ENCODE peak calls at places on chromosomes 6 and 20, in eight cellular contexts. I is OCI-LY7, W is BE2C, D is hepatocyte, Y is iPS DF 6.9, K is stomach, V is neuronal stem cell, S is HCT116. B is an unnamed sample. For H3K4me1, the result is how much of the 10 kb centered on the place peaks cover.

GRCh38 chr20:37565134-37565811 is 37.6 kb upstream of the BLCAP start:
- DNase-seq in I (no peak), W (peak), D (no peak), Y (no peak), K (no peak), V (peak), S (no peak), B (no peak)

GRCh38 chr20:38275815-38276550 is 15.4 kb upstream of the KIAA1755 start:
- DNase-seq in I (no peak), W (no peak), D (no peak), Y (no peak), K (no peak), V (no peak), S (no peak), B (no peak)

GRCh38 chr20:25196701-25197120 is 1.2 kb downstream of the ENTPD6 start:
- DNase-seq in I (no peak), W (no peak), D (no peak), Y (no peak), K (no peak), V (no peak), S (no peak), B (no peak)

GRCh38 chr6:75128881-75129570 is 76.8 kb downstream of the COL12A1 start:
- DNase-seq in I (no peak), W (no peak), D (no peak), Y (no peak), K (no peak), V (no peak), S (no peak), B (no peak)

GRCh38 chr6:170147056-170147787 is 143.7 kb downstream of the DLL1 start:
- DNase-seq in I (no peak), W (peak), D (no peak), Y (no peak), K (no peak), V (no peak), S (no peak), B (no peak)

GRCh38 chr6:36378243-36378920 is 9.1 kb downstream of the ETV7 start:
- DNase-seq in I (no peak), W (no peak), D (no peak), Y (no peak), K (no peak), V (no peak), S (no peak), B (no peak)

GRCh38 chr6:49336514-49337131 is 126.4 kb downstream of the MMUT start:
- DNase-seq in I (peak), W (peak), D (peak), Y (no peak), K (peak), V (no peak), S (no peak), B (no peak)

GRCh38 chr6:34181903-34182302 is 36.0 kb upstream of the GRM4 start:
- DNase-seq in I (no peak), W (no peak), D (no peak), Y (no peak), K (peak), V (no peak), S (no peak), B (no peak)

GRCh38 chr6:42745083-42745637 is 743 bp downstream of the TBCC start:
- DNase-seq in I (peak), W (peak), D (no peak), Y (no peak), K (peak), V (peak), S (no peak), B (peak)

GRCh38 chr20:973785-974194 is 28.3 kb downstream of the RSPO4 start:
- DNase-seq in I (peak), W (no peak), D (peak), Y (peak), K (no peak), V (no peak), S (peak), B (peak)

GRCh38 chr6:33160728-33161323 is 31.4 kb downstream of the COL11A2 start:
- DNase-seq in I (no peak), W (no peak), D (peak), Y (no peak), K (peak), V (no peak), S (peak), B (peak)

GRCh38 chr6:110090876-110091275 is 88.6 kb downstream of the WASF1 start:
- DNase-seq in I (no peak), W (no peak), D (no peak), Y (no peak), K (no peak), V (no peak), S (no peak), B (no peak)

GRCh38 chr6:160139420-160139851 is 17.8 kb downstream of the SLC22A1 start:
- DNase-seq in I (no peak), W (no peak), D (peak), Y (no peak), K (no peak), V (no peak), S (no peak), B (no peak)

GRCh38 chr6:25054469-25054868 is 118.7 kb upstream of the RIPOR2 start:
- DNase-seq in I (no peak), W (no peak), D (no peak), Y (no peak), K (no peak), V (no peak), S (no peak), B (no peak)

GRCh38 chr6:68235192-68235812 is 399.8 kb upstream of the ADGRB3 start:
- DNase-seq in I (no peak), W (no peak), D (no peak), Y (no peak), K (no peak), V (no peak), S (no peak), B (no peak)

GRCh38 chr20:38460040-38460623 is 12.5 kb upstream of the RALGAPB start:
- DNase-seq in I (no peak), W (peak), D (peak), Y (no peak), K (no peak), V (no peak), S (peak), B (peak)

GRCh38 chr6:13924146-13924948 is 405 bp upstream of the RNF182 start:
- DNase-seq in I (no peak), W (peak), D (peak), Y (peak), K (peak), V (peak), S (no peak), B (peak)

GRCh38 chr6:136426627-136427377 is 123.4 kb downstream of the MAP7 start:
- DNase-seq in I (no peak), W (peak), D (no peak), Y (no peak), K (no peak), V (no peak), S (no peak), B (no peak)

GRCh38 chr6:123803456-123803861 is 206 bp upstream of the NKAIN2 start:
- DNase-seq in I (no peak), W (no peak), D (no peak), Y (no peak), K (no peak), V (peak), S (no peak), B (no peak)

GRCh38 chr6:85416766-85417165 is 33.1 kb upstream of the NT5E start:
- DNase-seq in I (no peak), W (no peak), D (no peak), Y (no peak), K (no peak), V (no peak), S (no peak), B (no peak)
- H3K4me1 ChIP-seq in I (under half), W (under half), D (under half), Y (under half), K (under half), V (under half), S (under half), B (under half)

DNA sequence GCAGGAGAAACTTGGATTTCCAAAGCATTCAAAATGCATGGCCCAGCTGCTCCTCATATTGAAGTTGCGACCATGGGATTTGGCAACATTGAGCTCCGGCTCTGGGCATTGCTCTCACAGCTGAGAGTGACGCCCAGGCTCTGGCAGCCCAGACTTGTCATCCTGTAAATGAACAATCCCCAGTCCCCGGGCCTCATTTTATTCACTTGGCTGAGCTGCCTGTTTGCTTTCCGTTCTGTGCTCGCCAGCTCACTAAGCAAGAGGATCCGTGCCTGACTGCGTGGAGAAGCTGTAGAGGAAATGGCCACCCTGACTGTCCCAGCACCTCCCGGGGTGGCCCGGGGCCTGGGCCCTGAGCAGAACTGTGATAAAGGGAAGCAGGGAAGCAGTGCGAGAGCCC is 119.5 kb upstream of the CD93 start:
- DNase-seq in I (no peak), W (no peak), D (peak), Y (no peak), K (peak), V (peak), S (no peak), B (peak)
- H3K4me3 ChIP-seq in I (no peak), W (no peak), D (no peak), Y (no peak), K (no peak), V (no peak), S (no peak), B (no peak)

DNA sequence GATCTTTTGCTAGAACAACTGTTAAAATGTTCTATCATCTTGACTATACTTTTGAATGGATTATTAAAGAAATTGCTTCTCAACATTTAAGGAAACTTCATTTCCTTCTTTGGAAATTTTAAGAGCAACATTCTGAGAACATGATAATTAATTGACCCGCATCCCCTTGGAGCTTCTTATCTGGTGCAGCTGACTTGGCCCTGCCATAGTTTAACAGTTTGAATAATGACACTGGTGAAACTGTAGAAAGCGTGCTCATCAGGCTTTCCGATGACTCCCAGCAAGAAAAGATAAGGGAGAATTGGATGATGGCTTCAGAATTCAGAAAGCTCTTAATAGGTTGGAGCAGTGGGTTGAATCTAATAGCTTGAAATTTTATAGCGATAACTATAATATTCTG is 38.1 kb downstream of the SNX9 start:
- DNase-seq in I (no peak), W (peak), D (no peak), Y (no peak), K (no peak), V (no peak), S (no peak), B (no peak)
- H3K4me1 ChIP-seq in I (under half), W (under half), D (under half), Y (under half), K (half or more), V (under half), S (under half), B (under half)

GRCh38 chr6:117595099-117595923 is 7.0 kb downstream of the GOPC start:
- DNase-seq in I (no peak), W (no peak), D (no peak), Y (no peak), K (no peak), V (no peak), S (no peak), B (no peak)

GRCh38 chr6:117600008-117600743 is 2.1 kb downstream of the GOPC start:
- DNase-seq in I (peak), W (no peak), D (no peak), Y (no peak), K (no peak), V (no peak), S (no peak), B (no peak)

GRCh38 chr6:117602151-117602898 is at the start of gene GOPC:
- DNase-seq in I (peak), W (peak), D (peak), Y (peak), K (peak), V (peak), S (peak), B (peak)

GRCh38 chr6:117601811-117602150 is 530 bp downstream of the GOPC start:
- DNase-seq in I (peak), W (no peak), D (no peak), Y (no peak), K (no peak), V (no peak), S (no peak), B (no peak)

GRCh38 chr6:117597755-117598154 is 4.6 kb downstream of the GOPC start:
- DNase-seq in I (no peak), W (no peak), D (no peak), Y (no peak), K (no peak), V (no peak), S (no peak), B (no peak)
- H3K4me3 ChIP-seq in I (no peak), W (no peak), D (no peak), Y (no peak), K (no peak), V (no peak), S (no peak), B (no peak)

DNA sequence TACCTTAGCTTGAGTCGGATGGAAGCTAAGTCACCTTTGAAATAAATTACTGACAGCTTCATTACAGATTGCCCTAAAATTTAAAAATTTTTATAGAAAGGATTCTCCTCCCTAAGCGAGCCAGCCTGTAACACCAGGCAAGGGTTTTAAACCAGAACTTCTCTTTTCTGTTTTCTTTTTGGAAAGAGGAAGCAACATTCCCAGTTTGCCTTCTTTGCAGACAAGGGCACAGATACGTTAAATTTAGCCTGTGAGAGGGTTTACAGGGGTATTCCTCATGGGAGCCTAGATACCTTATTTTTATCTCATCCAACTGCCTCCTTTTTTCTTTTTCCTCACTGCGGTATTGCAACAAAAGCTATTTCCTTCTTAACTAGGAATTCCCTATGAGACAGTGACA is 45.0 kb downstream of the GNAS start:
- DNase-seq in I (no peak), W (no peak), D (no peak), Y (no peak), K (no peak), V (no peak), S (no peak), B (no peak)
- H3K4me1 ChIP-seq in I (under half), W (under half), D (half or more), Y (under half), K (half or more), V (under half), S (under half), B (half or more)

DNA sequence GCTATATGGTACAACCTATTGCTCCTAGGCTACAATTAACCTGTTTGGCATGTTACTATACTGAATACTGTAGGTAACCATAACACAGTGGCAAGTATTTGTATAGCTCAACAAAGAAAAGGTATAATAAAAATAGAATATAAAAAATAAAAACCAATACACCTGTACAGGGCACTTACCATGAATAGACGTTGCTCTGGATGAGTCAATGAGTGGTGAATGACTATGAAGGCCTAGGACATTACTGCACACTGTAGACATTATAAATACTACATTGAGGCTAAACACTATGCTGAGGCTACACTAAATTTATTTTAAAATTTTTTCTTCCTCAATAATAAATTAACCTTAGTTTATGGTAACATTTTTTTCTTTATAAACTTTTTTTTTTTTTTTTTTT is 18.6 kb downstream of the ELOVL5 start:
- DNase-seq in I (no peak), W (no peak), D (no peak), Y (no peak), K (no peak), V (no peak), S (no peak), B (no peak)
- H3K4me3 ChIP-seq in I (no peak), W (no peak), D (no peak), Y (no peak), K (no peak), V (no peak), S (no peak), B (no peak)

GRCh38 chr6:89976141-89977020 is 82.1 kb downstream of the GJA10 start:
- DNase-seq in I (no peak), W (no peak), D (no peak), Y (no peak), K (no peak), V (no peak), S (no peak), B (no peak)
- H3K4me1 ChIP-seq in I (under half), W (under half), D (under half), Y (under half), K (under half), V (under half), S (under half), B (under half)

B was measured in thyroid gland.